ENCODE peak calls at places on chromosomes 1 and 21, in eight cellular contexts. O, L, U, V, X, W, E and P are unnamed samples. For H3K36me3, the result is how much of the 10 kb centered on the place peaks cover.

GRCh38 chr1:191206808-191207207 is 729.1 kb upstream of the BRINP3 start:
- DNase-seq in O (no peak), L (peak), U (no peak), V (no peak), X (no peak), W (no peak), E (no peak), P (no peak)

GRCh38 chr1:31621498-31621820 is 4.0 kb downstream of the HCRTR1 start:
- DNase-seq in O (no peak), L (no peak), U (no peak), V (no peak), X (no peak), W (no peak), E (no peak), P (no peak)

GRCh38 chr1:147772540-147772939 is 12.1 kb upstream of the GJA5 start:
- DNase-seq in O (no peak), L (no peak), U (no peak), V (no peak), X (no peak), W (no peak), E (no peak), P (no peak)

GRCh38 chr1:81179239-81179638 is 621.5 kb upstream of the ADGRL2 start:
- DNase-seq in O (no peak), L (no peak), U (no peak), V (no peak), X (peak), W (no peak), E (no peak), P (peak)

GRCh38 chr1:77825356-77825709 is 45.9 kb downstream of the MIGA1 start:
- DNase-seq in O (peak), L (peak), U (peak), V (no peak), X (peak), W (peak), E (no peak), P (peak)

GRCh38 chr1:179175011-179175934 is 54.2 kb downstream of the ABL2 start:
- DNase-seq in O (no peak), L (no peak), U (no peak), V (no peak), X (no peak), W (peak), E (no peak), P (peak)

GRCh38 chr1:3625151-3625907 is 514 bp downstream of the TPRG1L start:
- DNase-seq in O (peak), L (no peak), U (peak), V (peak), X (peak), W (no peak), E (peak), P (peak)

GRCh38 chr1:177945943-177946650 is 23.8 kb downstream of the SEC16B start:
- DNase-seq in O (peak), L (peak), U (peak), V (no peak), X (peak), W (no peak), E (no peak), P (peak)

GRCh38 chr1:2330511-2331199 is 60.7 kb downstream of the MORN1 start:
- DNase-seq in O (no peak), L (no peak), U (peak), V (peak), X (peak), W (no peak), E (no peak), P (no peak)

GRCh38 chr1:64856564-64856963 is 109.8 kb downstream of the JAK1 start:
- DNase-seq in O (no peak), L (no peak), U (peak), V (no peak), X (no peak), W (peak), E (no peak), P (no peak)

GRCh38 chr1:204446413-204447111 is 34.9 kb upstream of the PPP1R15B start:
- DNase-seq in O (peak), L (peak), U (peak), V (no peak), X (peak), W (peak), E (peak), P (peak)

GRCh38 chr21:36400719-36401118 is 15.5 kb downstream of the CHAF1B start:
- DNase-seq in O (no peak), L (no peak), U (no peak), V (no peak), X (no peak), W (no peak), E (no peak), P (no peak)

GRCh38 chr21:36396971-36397370 is 11.8 kb downstream of the CHAF1B start:
- DNase-seq in O (no peak), L (no peak), U (no peak), V (no peak), X (no peak), W (no peak), E (no peak), P (no peak)

GRCh38 chr21:36396314-36396713 is 11.1 kb downstream of the CHAF1B start:
- DNase-seq in O (no peak), L (no peak), U (no peak), V (no peak), X (no peak), W (no peak), E (no peak), P (no peak)

GRCh38 chr21:36395353-36396111 is 10.3 kb downstream of the CHAF1B start:
- DNase-seq in O (no peak), L (no peak), U (no peak), V (no peak), X (no peak), W (peak), E (no peak), P (no peak)

GRCh38 chr21:36397606-36398005 is 12.4 kb downstream of the CHAF1B start:
- DNase-seq in O (no peak), L (no peak), U (no peak), V (no peak), X (no peak), W (no peak), E (no peak), P (no peak)
- H3K36me3 ChIP-seq in O (under half), L (under half), U (under half), V (under half), X (under half), W (under half), E (under half), P (under half)

GRCh38 chr1:224188286-224188685 is 5.2 kb downstream of the DEGS1 start:
- DNase-seq in O (no peak), L (no peak), U (no peak), V (no peak), X (no peak), W (no peak), E (no peak), P (no peak)

GRCh38 chr1:224182866-224183590 is at the start of gene DEGS1:
- DNase-seq in O (peak), L (peak), U (peak), V (peak), X (peak), W (peak), E (peak), P (peak)

GRCh38 chr1:224182057-224182865 is 779 bp upstream of the DEGS1 start:
- DNase-seq in O (no peak), L (no peak), U (peak), V (no peak), X (no peak), W (no peak), E (peak), P (no peak)

GRCh38 chr1:224183591-224184312 is 712 bp downstream of the DEGS1 start:
- DNase-seq in O (peak), L (peak), U (peak), V (peak), X (peak), W (peak), E (peak), P (peak)

GRCh38 chr1:224185208-224185607 is 2.2 kb downstream of the DEGS1 start:
- DNase-seq in O (no peak), L (no peak), U (no peak), V (no peak), X (no peak), W (no peak), E (no peak), P (no peak)
- H3K36me3 ChIP-seq in O (under half), L (under half), U (under half), V (under half), X (under half), W (under half), E (under half), P (under half)

GRCh38 chr1:6597777-6598131 is 4.9 kb downstream of the KLHL21 start:
- DNase-seq in O (no peak), L (no peak), U (no peak), V (no peak), X (no peak), W (no peak), E (no peak), P (no peak)
- H3K36me3 ChIP-seq in O (under half), L (under half), U (under half), V (half or more), X (under half), W (under half), E (half or more), P (under half)

GRCh38 chr1:226943927-226944326 is 3.8 kb downstream of the COQ8A start:
- DNase-seq in O (no peak), L (no peak), U (no peak), V (no peak), X (no peak), W (no peak), E (no peak), P (no peak)
- H3K36me3 ChIP-seq in O (under half), L (under half), U (under half), V (under half), X (under half), W (under half), E (under half), P (under half)

DNA sequence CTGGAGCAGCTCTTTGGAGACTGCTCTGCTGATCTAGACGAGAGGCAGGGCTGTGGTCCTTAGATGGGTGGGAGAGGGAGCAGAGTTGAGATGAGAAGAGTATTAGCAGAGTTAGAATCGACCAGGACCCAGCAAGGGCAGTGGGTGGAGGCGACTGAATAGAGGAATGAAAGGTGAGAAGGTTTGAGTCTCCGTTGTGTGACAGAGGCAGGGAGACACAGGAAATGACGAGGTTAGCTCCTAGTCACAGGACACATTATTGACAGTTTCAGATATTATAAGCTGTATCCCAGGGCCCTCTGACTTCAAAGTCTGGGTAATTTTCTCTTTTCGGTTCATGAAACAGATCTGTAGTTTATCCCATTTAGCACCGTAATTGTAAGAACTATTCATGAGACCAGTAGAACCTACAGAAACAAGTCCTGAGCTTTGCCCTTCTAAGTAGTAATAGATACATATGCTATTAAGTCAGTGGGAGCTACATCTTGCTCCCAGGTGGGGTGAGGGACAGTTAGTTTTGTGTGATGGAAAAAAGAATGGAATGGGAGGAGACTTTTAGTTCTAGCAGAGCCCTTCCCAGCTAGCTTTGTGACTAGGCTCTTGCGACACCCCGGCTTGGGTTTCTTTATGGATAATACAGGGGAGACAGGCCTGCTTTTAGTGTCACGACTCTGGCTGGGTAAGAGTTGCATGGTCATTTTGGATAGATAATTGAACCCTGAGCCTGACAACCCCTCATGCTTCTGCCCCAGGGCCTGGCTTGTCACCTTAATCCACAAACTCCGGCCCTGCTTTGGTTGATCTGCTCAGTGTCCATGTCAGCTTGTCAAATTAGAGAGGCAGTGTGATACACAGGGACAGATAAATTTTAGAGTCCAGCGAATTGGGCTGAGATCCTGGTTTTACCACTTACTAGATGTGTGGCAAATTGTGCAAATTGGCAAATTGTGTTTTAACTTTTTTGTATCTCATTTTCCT is 70.2 kb downstream of the UCK2 start:
- DNase-seq in O (no peak), L (no peak), U (no peak), V (no peak), X (no peak), W (no peak), E (no peak), P (peak)
- H3K36me3 ChIP-seq in O (under half), L (under half), U (under half), V (under half), X (under half), W (under half), E (half or more), P (under half)

GRCh38 chr1:155410931-155411330 is 90.2 kb downstream of the RUSC1 start:
- DNase-seq in O (no peak), L (no peak), U (no peak), V (no peak), X (no peak), W (no peak), E (no peak), P (no peak)
- H3K36me3 ChIP-seq in O (under half), L (under half), U (under half), V (half or more), X (under half), W (under half), E (half or more), P (under half)

GRCh38 chr1:85323770-85324169 is 47.3 kb upstream of the BCL10 start:
- DNase-seq in O (no peak), L (no peak), U (no peak), V (no peak), X (no peak), W (no peak), E (no peak), P (no peak)
- H3K36me3 ChIP-seq in O (under half), L (under half), U (under half), V (under half), X (under half), W (under half), E (under half), P (under half)